ENCODE peak calls at places on chromosomes 12 and 14, in seven cellular contexts. H is thoracic aorta; D is CD4-positive, alpha-beta T cell; J is SW480; K is stimulated activated CD4-positive, alpha-beta T cell treated with anti-CD3 and anti-CD28 coated beads, Interleukin-12 subunit alpha, Interleukin-12 subunit beta, amount 100 ng/mL, for 48 hours; Q is stomach; A is RPMI8226. X is an unnamed sample.

GRCh38 chr14:99122521-99123125 is 149.4 kb downstream of the BCL11B start:
- DNase-seq in Q (no peak), H (no peak), K (no peak), D (no peak), A (no peak), J (no peak), X (no peak)

GRCh38 chr12:29612912-29613311 is 115.4 kb upstream of the OVCH1 start:
- DNase-seq in D (no peak), J (no peak), H (no peak), A (no peak), K (no peak), Q (no peak), X (no peak)

GRCh38 chr12:118119449-118119879 is 15.7 kb upstream of the VSIG10 start:
- DNase-seq in Q (no peak), D (no peak), K (no peak), A (no peak), H (no peak), J (no peak), X (no peak)

GRCh38 chr12:108950991-108951739 is 69.7 kb downstream of the SVOP start:
- DNase-seq in Q (peak), D (peak), K (peak), A (peak), J (peak), H (peak), X (peak)

GRCh38 chr12:50112456-50113218 is 601 bp downstream of the COX14 start:
- DNase-seq in A (peak), Q (peak), H (no peak), D (no peak), K (no peak), J (peak), X (no peak)

GRCh38 chr12:23217158-23217557 is 592.2 kb downstream of the ETNK1 start:
- DNase-seq in D (no peak), Q (no peak), A (no peak), J (no peak), K (no peak), H (no peak), X (no peak)

GRCh38 chr12:25377475-25378179 is 126.9 kb upstream of the KRAS start:
- DNase-seq in D (peak), K (peak), Q (no peak), J (peak), H (no peak), A (no peak), X (no peak)

GRCh38 chr12:11771895-11772502 is 122.5 kb downstream of the ETV6 start:
- DNase-seq in A (no peak), Q (no peak), J (no peak), K (no peak), D (no peak), H (no peak), X (no peak)

GRCh38 chr14:26597136-26598080 is at the start of gene NOVA1:
- DNase-seq in J (peak), Q (no peak), A (no peak), D (no peak), K (no peak), H (no peak), X (peak)

GRCh38 chr14:73452341-73453191 is 5.8 kb downstream of the NUMB start:
- DNase-seq in A (no peak), Q (no peak), K (no peak), H (no peak), D (no peak), J (no peak), X (no peak)

GRCh38 chr12:32828552-32828951 is 68.0 kb downstream of the PKP2 start:
- DNase-seq in A (no peak), D (no peak), K (no peak), J (no peak), H (no peak), Q (no peak), X (no peak)

GRCh38 chr14:98694541-98694940 is 577.5 kb downstream of the BCL11B start:
- DNase-seq in A (no peak), H (no peak), D (no peak), J (no peak), Q (no peak), K (no peak), X (no peak)

GRCh38 chr14:73784065-73784987 is 67.3 kb upstream of the PTGR2 start:
- DNase-seq in H (no peak), D (no peak), Q (peak), J (no peak), K (no peak), A (no peak), X (peak)

GRCh38 chr12:57130941-57131340 is 2.7 kb downstream of the LRP1 start:
- DNase-seq in K (no peak), H (no peak), Q (no peak), A (no peak), J (no peak), D (no peak), X (no peak)

GRCh38 chr14:100840286-100840685 is 14.4 kb downstream of the MEG3 start:
- DNase-seq in J (no peak), H (no peak), Q (no peak), K (no peak), A (no peak), D (no peak), X (no peak)

GRCh38 chr12:27245039-27245438 is 953 bp downstream of the STK38L start:
- DNase-seq in H (no peak), Q (no peak), K (no peak), J (no peak), D (no peak), A (no peak), X (no peak)

GRCh38 chr14:76962303-76962660 is 66.2 kb downstream of the IRF2BPL start:
- DNase-seq in H (no peak), J (no peak), K (no peak), A (no peak), D (no peak), Q (no peak), X (no peak)

GRCh38 chr12:107775093-107775721 is 703 bp downstream of the ASCL4 start:
- DNase-seq in J (no peak), H (no peak), K (no peak), Q (peak), A (no peak), D (no peak), X (no peak)

GRCh38 chr14:31718585-31718984 is 157.4 kb downstream of the NUBPL start:
- DNase-seq in H (no peak), Q (no peak), K (no peak), A (no peak), J (no peak), D (no peak), X (no peak)

GRCh38 chr12:110501378-110501721 is 561 bp downstream of the VPS29 start:
- DNase-seq in J (peak), H (no peak), A (peak), D (peak), K (peak), Q (peak), X (peak)

GRCh38 chr12:107622005-107622404 is 63.6 kb upstream of the PWP1 start:
- DNase-seq in D (no peak), Q (no peak), K (peak), A (peak), J (no peak), H (no peak), X (no peak)

GRCh38 chr12:112590281-112590680 is 171.5 kb downstream of the PTPN11 start:
- DNase-seq in Q (no peak), K (no peak), A (no peak), D (no peak), J (no peak), H (no peak), X (no peak)

GRCh38 chr12:50120521-50120920 is 8.5 kb downstream of the COX14 start:
- DNase-seq in J (no peak), Q (no peak), H (no peak), A (no peak), D (no peak), K (no peak), X (no peak)

GRCh38 chr14:52025952-52026510 is 36.7 kb downstream of the RTRAF start:
- DNase-seq in A (no peak), H (no peak), Q (no peak), J (no peak), D (no peak), K (no peak), X (no peak)

GRCh38 chr12:57452181-57452936 is 2.7 kb upstream of the INHBE start:
- DNase-seq in Q (no peak), K (no peak), D (no peak), J (no peak), H (no peak), A (no peak), X (no peak)

GRCh38 chr12:99121476-99121965 is 476.4 kb downstream of the APAF1 start:
- DNase-seq in Q (no peak), H (no peak), D (no peak), A (no peak), K (no peak), J (no peak), X (no peak)

GRCh38 chr12:124603910-124604775 is 36.7 kb upstream of the NCOR2 start:
- DNase-seq in J (no peak), H (no peak), D (no peak), A (no peak), K (no peak), Q (no peak), X (no peak)

GRCh38 chr14:100076133-100076532 is 10.9 kb downstream of the EVL start:
- DNase-seq in H (no peak), A (peak), Q (no peak), J (peak), D (no peak), K (no peak), X (no peak)

GRCh38 chr12:53505086-53505485 is 2.2 kb downstream of the NPFF start:
- DNase-seq in Q (no peak), K (no peak), A (no peak), H (peak), J (no peak), D (no peak), X (no peak)

GRCh38 chr12:110590806-110591326 is 7.7 kb upstream of the PPTC7 start:
- DNase-seq in J (no peak), H (no peak), A (peak), K (no peak), D (no peak), Q (no peak), X (no peak)

GRCh38 chr14:76473381-76474263 is 97.7 kb downstream of the ESRRB start:
- DNase-seq in J (no peak), A (peak), H (no peak), Q (no peak), K (no peak), D (no peak), X (no peak)

GRCh38 chr14:53356361-53357150 is 203.4 kb upstream of the DDHD1 start:
- DNase-seq in Q (no peak), D (no peak), K (no peak), A (no peak), J (no peak), H (no peak), X (no peak)

GRCh38 chr12:15868186-15868585 is 14.0 kb upstream of the STRAP start:
- DNase-seq in K (no peak), J (no peak), A (no peak), D (no peak), H (no peak), Q (no peak), X (no peak)

X was measured in body of pancreas.